ENCODE peak calls at places on chromosomes 5 and 9, in four cellular contexts. One of them, this sample, is unnamed.

GRCh38 chr9:8627944-8628679 is 828.5 kb upstream of the DMAC1 start:
- DNase-seq in fibroblast of lung: no peak
- DNase-seq in heart left ventricle: no peak
- DNase-seq in dorsolateral prefrontal cortex: no peak
- DNase-seq in this sample: no peak

GRCh38 chr9:98255064-98255577 is 328 bp downstream of the TBC1D2 start:
- DNase-seq in fibroblast of lung: peak; percentile 63
- DNase-seq in heart left ventricle: no peak
- DNase-seq in dorsolateral prefrontal cortex: no peak
- DNase-seq in this sample: no peak

GRCh38 chr5:3026099-3026498 is 274.6 kb upstream of the IRX2 start:
- DNase-seq in fibroblast of lung: no peak
- DNase-seq in heart left ventricle: no peak
- DNase-seq in dorsolateral prefrontal cortex: no peak
- DNase-seq in this sample: no peak

GRCh38 chr5:160507181-160507811 is 85.6 kb downstream of the PTTG1 start:
- DNase-seq in fibroblast of lung: peak; percentile 88
- DNase-seq in heart left ventricle: no peak
- DNase-seq in dorsolateral prefrontal cortex: no peak
- DNase-seq in this sample: peak; percentile 9

GRCh38 chr9:4430492-4431261 is 59.6 kb upstream of the SLC1A1 start:
- DNase-seq in fibroblast of lung: peak; percentile 11
- DNase-seq in heart left ventricle: no peak
- DNase-seq in dorsolateral prefrontal cortex: no peak
- DNase-seq in this sample: no peak

GRCh38 chr5:175382171-175382570 is 61.8 kb downstream of the DRD1 start:
- DNase-seq in fibroblast of lung: no peak
- DNase-seq in heart left ventricle: no peak
- DNase-seq in dorsolateral prefrontal cortex: no peak
- DNase-seq in this sample: no peak

GRCh38 chr5:36696059-36696673 is 89.8 kb downstream of the SLC1A3 start:
- DNase-seq in fibroblast of lung: peak; percentile 59
- DNase-seq in heart left ventricle: no peak
- DNase-seq in dorsolateral prefrontal cortex: peak; percentile 67
- DNase-seq in this sample: peak; percentile 15

GRCh38 chr5:55918097-55919035 is 67.2 kb downstream of the IL31RA start:
- DNase-seq in fibroblast of lung: no peak
- DNase-seq in heart left ventricle: no peak
- DNase-seq in dorsolateral prefrontal cortex: no peak
- DNase-seq in this sample: no peak

GRCh38 chr5:179275941-179276837 is 69.1 kb downstream of the ADAMTS2 start:
- DNase-seq in fibroblast of lung: peak; percentile 96
- DNase-seq in heart left ventricle: peak; percentile 60
- DNase-seq in dorsolateral prefrontal cortex: no peak
- DNase-seq in this sample: no peak

GRCh38 chr5:56871755-56872154 is 37.6 kb upstream of the SETD9 start:
- DNase-seq in fibroblast of lung: no peak
- DNase-seq in heart left ventricle: no peak
- DNase-seq in dorsolateral prefrontal cortex: no peak
- DNase-seq in this sample: no peak

GRCh38 chr5:68730220-68731010 is 363.4 kb upstream of the SLC30A5 start:
- DNase-seq in fibroblast of lung: peak; percentile 87
- DNase-seq in heart left ventricle: peak; percentile 50
- DNase-seq in dorsolateral prefrontal cortex: peak; percentile 69
- DNase-seq in this sample: peak; percentile 48

GRCh38 chr5:127757576-127757975 is 54.4 kb downstream of the CCDC192 start:
- DNase-seq in fibroblast of lung: peak; percentile 66
- DNase-seq in heart left ventricle: peak; percentile 22
- DNase-seq in dorsolateral prefrontal cortex: no peak
- DNase-seq in this sample: no peak

GRCh38 chr9:115291841-115292240 is 173.9 kb upstream of the TNC start:
- DNase-seq in fibroblast of lung: peak; percentile 87
- DNase-seq in heart left ventricle: no peak
- DNase-seq in dorsolateral prefrontal cortex: no peak
- DNase-seq in this sample: no peak

GRCh38 chr5:87560528-87560927 is 147.8 kb upstream of the CCNH start:
- DNase-seq in fibroblast of lung: no peak
- DNase-seq in heart left ventricle: no peak
- DNase-seq in dorsolateral prefrontal cortex: no peak
- DNase-seq in this sample: no peak

GRCh38 chr5:3535414-3536211 is 60.0 kb upstream of the IRX1 start:
- DNase-seq in fibroblast of lung: no peak
- DNase-seq in heart left ventricle: no peak
- DNase-seq in dorsolateral prefrontal cortex: no peak
- DNase-seq in this sample: no peak

GRCh38 chr5:5494489-5495402 is 72.3 kb downstream of the ICE1 start:
- DNase-seq in fibroblast of lung: peak; percentile 48
- DNase-seq in heart left ventricle: peak; percentile 71
- DNase-seq in dorsolateral prefrontal cortex: peak; percentile 59
- DNase-seq in this sample: peak; percentile 5

GRCh38 chr9:94280409-94280989 is 21.4 kb downstream of the ZNF169 start:
- DNase-seq in fibroblast of lung: no peak
- DNase-seq in heart left ventricle: no peak
- DNase-seq in dorsolateral prefrontal cortex: no peak
- DNase-seq in this sample: no peak

GRCh38 chr5:112799661-112800060 is 61.4 kb upstream of the SRP19 start:
- DNase-seq in fibroblast of lung: no peak
- DNase-seq in heart left ventricle: no peak
- DNase-seq in dorsolateral prefrontal cortex: no peak
- DNase-seq in this sample: no peak

GRCh38 chr5:91382530-91383026 is 539 bp downstream of the ARRDC3 start:
- DNase-seq in fibroblast of lung: peak; percentile 42
- DNase-seq in heart left ventricle: no peak
- DNase-seq in dorsolateral prefrontal cortex: no peak
- DNase-seq in this sample: no peak

GRCh38 chr5:115806986-115807653 is 9.3 kb downstream of the CDO1 start:
- DNase-seq in fibroblast of lung: no peak
- DNase-seq in heart left ventricle: no peak
- DNase-seq in dorsolateral prefrontal cortex: no peak
- DNase-seq in this sample: no peak

GRCh38 chr5:19928556-19929421 is 59.2 kb downstream of the CDH18 start:
- DNase-seq in fibroblast of lung: peak; percentile 92
- DNase-seq in heart left ventricle: no peak
- DNase-seq in dorsolateral prefrontal cortex: no peak
- DNase-seq in this sample: no peak

GRCh38 chr5:53366245-53366644 is 114.2 kb upstream of the FST start:
- DNase-seq in fibroblast of lung: peak; percentile 53
- DNase-seq in heart left ventricle: no peak
- DNase-seq in dorsolateral prefrontal cortex: no peak
- DNase-seq in this sample: no peak

GRCh38 chr9:100064872-100065581 is 33.8 kb downstream of the ERP44 start:
- DNase-seq in fibroblast of lung: peak; percentile 75
- DNase-seq in heart left ventricle: no peak
- DNase-seq in dorsolateral prefrontal cortex: no peak
- DNase-seq in this sample: no peak

GRCh38 chr5:102738037-102738436 is 17.1 kb upstream of the PAM start:
- DNase-seq in fibroblast of lung: no peak
- DNase-seq in heart left ventricle: no peak
- DNase-seq in dorsolateral prefrontal cortex: no peak
- DNase-seq in this sample: no peak

GRCh38 chr5:174759091-174759490 is 34.7 kb downstream of the MSX2 start:
- DNase-seq in fibroblast of lung: no peak
- DNase-seq in heart left ventricle: no peak
- DNase-seq in dorsolateral prefrontal cortex: no peak
- DNase-seq in this sample: no peak

GRCh38 chr5:69230181-69230580 is 4.5 kb upstream of the CDK7 start:
- DNase-seq in fibroblast of lung: no peak
- DNase-seq in heart left ventricle: no peak
- DNase-seq in dorsolateral prefrontal cortex: no peak
- DNase-seq in this sample: no peak

GRCh38 chr5:91212336-91213092 is 170.6 kb downstream of the ARRDC3 start:
- DNase-seq in fibroblast of lung: peak; percentile 92
- DNase-seq in heart left ventricle: no peak
- DNase-seq in dorsolateral prefrontal cortex: no peak
- DNase-seq in this sample: no peak

GRCh38 chr9:69898714-69899209 is 78.1 kb downstream of the CFAP95 start:
- DNase-seq in fibroblast of lung: peak; percentile 98
- DNase-seq in heart left ventricle: no peak
- DNase-seq in dorsolateral prefrontal cortex: no peak
- DNase-seq in this sample: no peak

GRCh38 chr5:163696270-163696887 is 191.0 kb downstream of the MAT2B start:
- DNase-seq in fibroblast of lung: peak; percentile 83
- DNase-seq in heart left ventricle: no peak
- DNase-seq in dorsolateral prefrontal cortex: peak; percentile 47
- DNase-seq in this sample: peak; percentile 24

GRCh38 chr5:143679777-143680176 is 132.2 kb upstream of the HMHB1 start:
- DNase-seq in fibroblast of lung: peak; percentile 43
- DNase-seq in heart left ventricle: no peak
- DNase-seq in dorsolateral prefrontal cortex: no peak
- DNase-seq in this sample: no peak

GRCh38 chr5:181100121-181101015 is 30.6 kb downstream of the OR2V1 start:
- DNase-seq in fibroblast of lung: peak; percentile 4
- DNase-seq in heart left ventricle: no peak
- DNase-seq in dorsolateral prefrontal cortex: no peak
- DNase-seq in this sample: no peak

GRCh38 chr9:89710689-89711088 is 105.9 kb downstream of the GADD45G start:
- DNase-seq in fibroblast of lung: peak; percentile 12
- DNase-seq in heart left ventricle: no peak
- DNase-seq in dorsolateral prefrontal cortex: no peak
- DNase-seq in this sample: no peak

GRCh38 chr9:121619566-121619965 is 31.9 kb upstream of the DAB2IP start:
- DNase-seq in fibroblast of lung: no peak
- DNase-seq in heart left ventricle: no peak
- DNase-seq in dorsolateral prefrontal cortex: no peak
- DNase-seq in this sample: no peak
- H3K27ac ChIP-seq in fibroblast of lung: no peak overlapping the region
- H3K27ac ChIP-seq in heart left ventricle: peak overlapping the region; percentile 14
- H3K27ac ChIP-seq in dorsolateral prefrontal cortex: no peak overlapping the region
- H3K27ac ChIP-seq in this sample: no peak overlapping the region

DNA sequence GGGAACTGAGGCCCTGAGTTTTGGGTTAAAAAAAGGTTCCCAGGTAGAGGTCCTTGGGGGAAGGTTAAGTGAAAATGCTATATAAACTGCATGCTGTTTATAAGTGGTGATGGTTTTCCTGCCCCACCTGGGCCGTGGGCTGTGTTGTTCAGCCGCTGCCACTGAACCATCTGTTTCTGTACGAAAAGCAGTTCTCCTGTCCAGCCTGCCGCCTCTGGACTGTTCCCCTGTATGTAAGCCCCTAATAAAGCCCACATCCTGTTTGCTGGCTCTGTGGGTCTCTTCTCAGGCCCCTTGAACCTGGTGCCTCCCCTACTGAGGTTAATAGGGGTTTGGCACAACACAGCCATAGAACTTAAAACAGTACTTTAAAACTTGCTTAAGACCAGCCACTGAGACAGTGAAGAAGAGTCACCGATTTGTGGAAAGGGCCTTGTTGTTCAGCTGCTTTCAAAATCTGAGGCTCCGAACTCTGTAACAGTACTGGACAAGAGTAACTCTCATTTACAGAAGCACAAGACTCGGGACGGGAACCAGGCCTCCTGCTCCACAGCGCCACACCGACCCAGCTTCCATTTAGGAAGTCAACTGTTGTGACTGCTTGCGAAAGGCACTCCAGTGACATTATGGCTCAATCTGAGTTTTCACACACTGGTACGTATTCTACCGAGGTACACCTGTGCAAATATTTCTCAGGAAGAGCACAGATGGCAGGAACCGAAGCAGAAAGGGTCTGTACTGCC is 192.5 kb downstream of the CDK5RAP2 start:
- DNase-seq in fibroblast of lung: no peak
- DNase-seq in heart left ventricle: no peak
- DNase-seq in dorsolateral prefrontal cortex: no peak
- DNase-seq in this sample: no peak
- H3K27ac ChIP-seq in fibroblast of lung: no peak overlapping the region
- H3K27ac ChIP-seq in heart left ventricle: no peak overlapping the region
- H3K27ac ChIP-seq in dorsolateral prefrontal cortex: peak overlapping the region; percentile 21
- H3K27ac ChIP-seq in this sample: peak overlapping the region; percentile 45

DNA sequence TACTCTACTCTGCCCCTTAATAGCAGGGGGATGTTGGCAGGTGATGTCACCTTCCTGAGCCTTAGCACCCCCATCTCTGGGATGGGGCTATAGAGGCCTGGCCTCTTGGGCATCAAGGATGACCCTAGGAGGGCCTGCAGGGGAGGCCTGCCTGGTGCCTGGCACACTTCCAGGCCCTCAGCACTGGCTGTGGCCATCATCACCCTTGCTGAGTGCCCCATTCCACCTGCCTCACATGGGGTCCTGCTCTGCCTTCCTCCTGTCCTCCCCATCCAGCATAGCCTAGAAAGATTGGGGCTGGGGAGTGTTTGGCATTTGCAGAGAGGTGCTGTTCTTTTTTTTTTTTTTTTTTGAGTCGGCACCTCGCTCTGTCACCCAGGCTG is 17.7 kb upstream of the PHYHD1 start:
- DNase-seq in fibroblast of lung: no peak
- DNase-seq in heart left ventricle: no peak
- DNase-seq in dorsolateral prefrontal cortex: no peak
- DNase-seq in this sample: no peak
- H3K27ac ChIP-seq in fibroblast of lung: no peak overlapping the region
- H3K27ac ChIP-seq in heart left ventricle: peak overlapping the region; percentile 79
- H3K27ac ChIP-seq in dorsolateral prefrontal cortex: peak overlapping the region; percentile 62
- H3K27ac ChIP-seq in this sample: peak overlapping the region; percentile 36

GRCh38 chr9:128102861-128103588 is 24.5 kb downstream of the PTGES2 start:
- DNase-seq in fibroblast of lung: no peak
- DNase-seq in heart left ventricle: no peak
- DNase-seq in dorsolateral prefrontal cortex: no peak
- DNase-seq in this sample: peak; percentile 84
- H3K27ac ChIP-seq in fibroblast of lung: no peak overlapping the region
- H3K27ac ChIP-seq in heart left ventricle: peak overlapping the region; percentile 27
- H3K27ac ChIP-seq in dorsolateral prefrontal cortex: peak overlapping the region; percentile 75
- H3K27ac ChIP-seq in this sample: peak overlapping the region; percentile 54

GRCh38 chr9:37480759-37481158 is 5.0 kb upstream of the POLR1E start:
- DNase-seq in fibroblast of lung: no peak
- DNase-seq in heart left ventricle: no peak
- DNase-seq in dorsolateral prefrontal cortex: no peak
- DNase-seq in this sample: no peak

GRCh38 chr9:37486616-37487544 is 1.1 kb downstream of the POLR1E start:
- DNase-seq in fibroblast of lung: peak; percentile 97
- DNase-seq in heart left ventricle: peak; percentile 59
- DNase-seq in dorsolateral prefrontal cortex: no peak
- DNase-seq in this sample: no peak

GRCh38 chr9:37486256-37486615 is 488 bp downstream of the POLR1E start:
- DNase-seq in fibroblast of lung: no peak
- DNase-seq in heart left ventricle: no peak
- DNase-seq in dorsolateral prefrontal cortex: no peak
- DNase-seq in this sample: no peak

GRCh38 chr9:37485389-37486255 is at the start of gene POLR1E:
- DNase-seq in fibroblast of lung: peak; percentile 90
- DNase-seq in heart left ventricle: peak; percentile 93
- DNase-seq in dorsolateral prefrontal cortex: peak; percentile 96
- DNase-seq in this sample: peak; percentile 87
- H3K27ac ChIP-seq in fibroblast of lung: peak within 1 kb of the TSS; percentile 87
- H3K27ac ChIP-seq in heart left ventricle: peak within 1 kb of the TSS; percentile 82
- H3K27ac ChIP-seq in dorsolateral prefrontal cortex: peak within 1 kb of the TSS; percentile 74
- H3K27ac ChIP-seq in this sample: peak within 1 kb of the TSS; percentile 29

This sample was measured in caudate nucleus.